ENCODE peak calls at places on chromosome 6, in five cellular contexts. M, N, X, C and E are unnamed samples.

GRCh38 chr6:143536461-143536865 is 24.9 kb upstream of the FUCA2 start:
- DNase-seq in M (peak), N (peak), X (peak), C (no peak), E (peak)

GRCh38 chr6:70210462-70210861 is 92.4 kb downstream of the COL9A1 start:
- DNase-seq in M (no peak), N (no peak), X (no peak), C (peak), E (no peak)

GRCh38 chr6:10463491-10464481 is 48.9 kb upstream of the TFAP2A start:
- DNase-seq in M (no peak), N (no peak), X (no peak), C (no peak), E (no peak)

GRCh38 chr6:18284261-18284660 is 19.9 kb upstream of the DEK start:
- DNase-seq in M (no peak), N (no peak), X (no peak), C (no peak), E (no peak)

GRCh38 chr6:129709451-129709908 is 497 bp downstream of the ARHGAP18 start:
- DNase-seq in M (no peak), N (peak), X (peak), C (no peak), E (no peak)

GRCh38 chr6:106643061-106643460 is 13.7 kb downstream of the QRSL1 start:
- DNase-seq in M (no peak), N (no peak), X (no peak), C (no peak), E (no peak)

GRCh38 chr6:5085638-5086293 is 625 bp downstream of the PPP1R3G start:
- DNase-seq in M (peak), N (no peak), X (peak), C (peak), E (peak)

GRCh38 chr6:37882724-37883413 is 63.3 kb downstream of the ZFAND3 start:
- DNase-seq in M (no peak), N (no peak), X (no peak), C (no peak), E (no peak)

GRCh38 chr6:11618533-11618932 is 81.0 kb downstream of the TMEM170B start:
- DNase-seq in M (no peak), N (no peak), X (no peak), C (no peak), E (peak)

GRCh38 chr6:159094444-159095252 is 49.9 kb upstream of the TAGAP start:
- DNase-seq in M (no peak), N (peak), X (no peak), C (no peak), E (peak)

GRCh38 chr6:166780284-166780683 is 153.2 kb upstream of the RPS6KA2 start:
- DNase-seq in M (no peak), N (no peak), X (no peak), C (no peak), E (no peak)

GRCh38 chr6:52155791-52156576 is 30.2 kb upstream of the IL17A start:
- DNase-seq in M (no peak), N (no peak), X (no peak), C (no peak), E (no peak)

GRCh38 chr6:87436435-87436834 is 28.7 kb downstream of the CFAP206 start:
- DNase-seq in M (peak), N (peak), X (peak), C (no peak), E (peak)

GRCh38 chr6:38179794-38180430 is 360.4 kb downstream of the ZFAND3 start:
- DNase-seq in M (no peak), N (peak), X (no peak), C (no peak), E (no peak)

GRCh38 chr6:30321692-30322388 is 4.9 kb upstream of the TRIM39 start:
- DNase-seq in M (no peak), N (no peak), X (no peak), C (no peak), E (no peak)

GRCh38 chr6:73566954-73567591 is 46.2 kb upstream of the EEF1A1 start:
- DNase-seq in M (no peak), N (no peak), X (peak), C (no peak), E (no peak)

GRCh38 chr6:6703720-6704422 is 115.4 kb downstream of the LY86 start:
- DNase-seq in M (no peak), N (no peak), X (no peak), C (no peak), E (no peak)

GRCh38 chr6:93418448-93419303 is 683 bp downstream of the EPHA7 start:
- DNase-seq in M (peak), N (peak), X (peak), C (peak), E (peak)

DNA sequence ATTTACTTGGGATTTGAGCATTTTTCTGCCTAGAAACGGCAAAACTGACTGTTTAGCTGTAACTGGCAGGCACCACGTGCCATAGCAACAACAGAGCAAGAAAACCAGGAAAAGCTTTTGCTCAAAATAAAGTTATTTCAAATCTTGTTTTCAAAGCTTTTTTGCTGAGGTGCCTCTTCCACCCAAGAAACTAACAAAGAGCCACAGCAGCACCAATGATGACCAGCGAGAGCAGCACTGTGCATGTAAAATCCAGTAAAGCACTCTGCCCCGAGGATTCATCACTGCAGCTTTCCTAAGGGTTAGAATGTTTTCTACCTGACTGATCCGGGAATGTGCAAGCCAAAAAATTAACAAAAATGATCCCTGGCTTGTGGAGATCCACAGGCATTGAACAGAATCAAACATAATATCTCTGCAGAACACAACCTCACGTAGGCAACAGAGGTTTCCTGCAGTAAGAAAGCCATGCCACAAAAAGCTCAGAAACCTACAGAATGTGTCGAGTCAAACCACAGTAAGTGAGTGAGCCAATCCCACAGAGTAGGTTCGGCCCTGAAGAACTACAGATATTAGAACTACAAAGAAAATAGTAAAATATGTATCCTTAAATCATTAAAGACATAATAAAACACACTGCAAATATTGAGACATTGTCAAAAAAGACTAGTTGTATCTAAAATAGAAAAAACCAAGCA is 7.4 kb upstream of the ULBP3 start:
- DNase-seq in M (no peak), N (no peak), X (peak), C (no peak), E (no peak)
- TF ChIP-seq CTCF in M (peak), N (peak), X (no peak), C (no peak), E (no peak)

DNA sequence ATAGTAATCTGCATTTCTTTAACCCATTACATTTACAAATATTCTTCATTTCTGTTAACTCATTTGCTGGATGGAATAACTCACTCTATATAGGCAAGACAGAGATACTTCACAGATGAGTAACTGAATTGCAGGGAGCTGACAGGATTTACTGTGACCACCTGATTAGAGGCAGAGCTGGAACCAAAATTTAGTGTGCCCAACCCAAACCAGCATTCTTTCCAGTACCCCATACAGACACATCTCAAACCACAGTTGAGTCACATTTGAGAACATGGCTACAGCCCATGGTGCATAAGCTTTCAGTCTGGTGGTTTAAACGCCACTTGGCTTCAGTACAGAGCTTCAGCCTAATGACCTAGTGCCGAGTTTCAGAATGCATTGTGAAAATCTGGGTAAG is 138.4 kb upstream of the TENT5A start:
- DNase-seq in M (no peak), N (no peak), X (no peak), C (no peak), E (no peak)
- TF ChIP-seq CTCF in M (no peak), N (no peak), X (no peak), C (no peak), E (no peak)

GRCh38 chr6:32794510-32794909 is 22.3 kb downstream of the HLA-DOB start:
- DNase-seq in M (no peak), N (no peak), X (no peak), C (no peak), E (no peak)

GRCh38 chr6:32792901-32793400 is 23.9 kb downstream of the HLA-DOB start:
- DNase-seq in M (no peak), N (no peak), X (no peak), C (no peak), E (no peak)

GRCh38 chr6:32799168-32799567 is 17.6 kb downstream of the HLA-DOB start:
- DNase-seq in M (no peak), N (no peak), X (no peak), C (no peak), E (no peak)

GRCh38 chr6:32799740-32800139 is 17.1 kb downstream of the HLA-DOB start:
- DNase-seq in M (no peak), N (no peak), X (no peak), C (no peak), E (no peak)

GRCh38 chr6:32796848-32797776 is 19.7 kb downstream of the HLA-DOB start:
- DNase-seq in M (peak), N (peak), X (peak), C (peak), E (peak)
- TF ChIP-seq CTCF in M (peak), N (peak), X (peak), C (peak), E (peak)

DNA sequence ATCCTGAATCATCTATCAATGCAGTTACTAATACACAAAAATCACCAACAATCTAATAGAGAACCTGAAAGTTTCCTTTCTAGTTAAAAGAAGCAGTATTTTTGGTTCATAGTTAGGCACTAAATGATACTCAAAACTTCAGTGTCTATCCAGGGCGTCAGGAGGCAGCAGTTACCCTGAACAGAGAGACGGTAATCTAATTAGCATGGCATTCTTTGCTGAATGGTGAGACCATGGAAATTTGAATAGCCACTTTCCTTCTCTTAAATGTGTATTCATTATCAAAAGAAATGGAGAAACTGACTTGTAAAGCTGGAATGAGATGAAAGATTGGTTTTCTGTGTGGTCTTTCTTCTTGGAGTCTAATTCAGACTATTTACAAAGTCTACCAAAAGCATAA is 146.6 kb upstream of the BMP5 start:
- DNase-seq in M (no peak), N (no peak), X (no peak), C (no peak), E (no peak)
- TF ChIP-seq CTCF in M (no peak), N (no peak), X (no peak), C (peak), E (no peak)

DNA sequence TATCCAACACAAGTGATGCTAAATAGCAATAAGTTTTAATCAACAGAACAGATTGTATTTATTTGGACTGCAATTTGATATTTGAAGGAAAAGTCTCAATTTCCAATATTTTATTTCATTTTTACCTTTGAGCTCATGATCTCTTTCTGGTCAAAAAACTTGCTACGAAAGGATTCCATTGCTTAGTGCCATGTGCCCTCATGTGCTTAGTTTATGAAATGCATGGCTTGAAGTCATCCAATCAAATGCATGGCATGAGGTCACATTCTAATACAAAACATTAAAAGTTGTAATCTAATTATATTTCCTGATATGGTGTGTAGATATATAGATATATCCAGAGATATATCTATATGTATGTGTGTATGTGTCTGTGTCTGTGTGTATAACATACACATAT is 321.2 kb upstream of the ADGRB3 start:
- DNase-seq in M (no peak), N (no peak), X (no peak), C (no peak), E (no peak)
- TF ChIP-seq CTCF in M (peak), N (no peak), X (no peak), C (peak), E (peak)

GRCh38 chr6:56520218-56520617 is 122.5 kb downstream of the DST start:
- DNase-seq in M (no peak), N (no peak), X (no peak), C (no peak), E (no peak)

GRCh38 chr6:56522871-56523270 is 119.8 kb downstream of the DST start:
- DNase-seq in M (no peak), N (no peak), X (no peak), C (no peak), E (no peak)

GRCh38 chr6:56518995-56519767 is 123.5 kb downstream of the DST start:
- DNase-seq in M (no peak), N (no peak), X (no peak), C (no peak), E (no peak)

GRCh38 chr6:56521454-56521853 is 121.2 kb downstream of the DST start:
- DNase-seq in M (no peak), N (no peak), X (no peak), C (no peak), E (no peak)

GRCh38 chr6:56521988-56522387 is 120.7 kb downstream of the DST start:
- DNase-seq in M (no peak), N (no peak), X (no peak), C (no peak), E (no peak)
- TF ChIP-seq CTCF in M (no peak), N (no peak), X (no peak), C (no peak), E (no peak)

DNA sequence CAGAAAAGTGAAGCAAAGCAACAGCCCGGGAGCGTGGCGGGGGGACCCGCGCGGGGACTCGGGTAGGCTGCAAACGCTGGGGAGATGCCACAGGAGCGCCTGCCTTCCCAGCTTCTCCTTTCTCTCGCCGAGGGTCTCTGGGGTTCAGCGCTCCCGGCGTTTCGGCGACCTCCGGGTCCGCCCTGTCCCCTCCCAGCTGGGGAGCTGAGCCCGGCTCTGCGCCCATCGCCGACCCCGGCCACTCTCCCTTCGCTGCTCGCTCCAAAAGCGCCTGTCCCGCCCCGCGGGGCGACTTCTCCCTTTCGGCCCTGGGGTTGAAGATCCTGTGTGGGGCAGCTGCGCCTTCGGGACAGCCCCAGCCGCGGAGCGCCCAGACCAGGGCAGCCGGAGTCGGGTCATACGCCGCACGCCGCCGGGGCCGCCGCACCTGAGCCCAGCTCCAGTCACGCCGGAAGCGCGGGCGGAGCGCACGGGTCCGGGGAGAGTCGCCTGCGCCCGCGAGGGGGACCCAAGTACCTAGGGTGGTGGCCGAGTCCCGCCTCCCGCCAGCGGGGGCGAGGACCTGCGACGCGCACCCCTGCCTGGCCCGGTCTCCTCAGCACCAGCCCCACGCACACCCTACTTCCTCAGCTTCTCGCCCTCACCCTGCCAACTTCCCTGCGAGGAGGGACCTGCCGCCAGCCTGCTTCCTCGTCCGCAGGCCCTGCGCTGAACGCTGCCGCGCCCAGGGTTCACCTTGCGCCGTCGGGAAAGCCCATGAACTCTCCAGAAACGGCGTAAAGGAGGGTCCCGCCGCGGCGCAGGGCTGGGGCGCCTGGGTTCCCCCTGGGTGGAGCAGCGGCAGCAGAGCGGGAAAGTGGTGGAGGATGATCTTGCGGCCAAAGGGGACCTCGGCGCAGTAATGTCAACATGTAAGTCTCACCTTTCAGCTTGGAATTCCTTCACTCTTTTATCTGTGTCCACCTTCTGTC is at the start of gene ADGRG6:
- DNase-seq in M (peak), N (peak), X (no peak), C (peak), E (peak)
- TF ChIP-seq CTCF in M (peak), N (no peak), X (no peak), C (no peak), E (no peak)

GRCh38 chr6:32689531-32690505 is 23.4 kb upstream of the HLA-DQB1 start:
- DNase-seq in M (no peak), N (no peak), X (no peak), C (no peak), E (peak)

DNA sequence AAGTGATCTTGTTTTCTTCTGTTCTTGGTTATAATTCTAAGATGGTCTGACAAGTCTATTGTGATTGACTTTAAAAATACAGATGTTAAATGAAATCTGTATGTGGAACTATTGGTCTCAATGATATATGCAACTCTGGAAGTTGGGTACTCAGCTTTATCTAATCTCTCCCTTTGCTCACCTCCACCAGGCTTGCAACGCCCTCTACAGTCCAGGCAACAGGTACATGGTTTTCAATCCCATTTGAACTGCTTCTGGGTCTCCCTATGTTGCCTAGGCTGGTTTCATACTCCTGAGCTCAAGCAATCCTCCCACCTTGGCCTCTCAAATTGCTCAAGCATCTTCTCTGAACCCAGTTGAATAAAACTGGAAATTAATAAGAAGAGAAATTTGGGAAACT is 25.6 kb upstream of the HLA-DQB1 start:
- DNase-seq in M (no peak), N (peak), X (peak), C (no peak), E (peak)
- TF ChIP-seq CTCF in M (no peak), N (no peak), X (peak), C (no peak), E (peak)